ENCODE peak calls at places on chromosome 3, in seven cellular contexts. O is activated gamma-delta T cell treated with Interleukin-2 at 50 U/mL for 16 hours; M is activated CD4-positive, CD25-positive, alpha-beta regulatory T cell; N is putamen; L is astrocyte of the hippocampus; F is fibroblast of pulmonary artery; C is activated naive CD8-positive, alpha-beta T cell treated with anti-CD3 and anti-CD28 coated beads for 36 hours. I is an unnamed sample.

GRCh38 chr3:130849111-130849552 is 44.8 kb upstream of the ATP2C1 start:
- DNase-seq in O (no peak), M (no peak), N (no peak), L (no peak), F (no peak), C (no peak), I (peak)

GRCh38 chr3:16338124-16338523 is 73.1 kb downstream of the OXNAD1 start:
- DNase-seq in O (peak), M (no peak), N (no peak), L (no peak), F (no peak), C (peak), I (peak)

GRCh38 chr3:74402821-74403220 is 211.6 kb downstream of the CNTN3 start:
- DNase-seq in O (no peak), M (no peak), N (no peak), L (no peak), F (no peak), C (no peak), I (no peak)

GRCh38 chr3:4983739-4984510 is 4.7 kb downstream of the BHLHE40 start:
- DNase-seq in O (peak), M (no peak), N (no peak), L (peak), F (peak), C (peak), I (peak)

GRCh38 chr3:5053021-5053831 is 68.9 kb upstream of the ARL8B start:
- DNase-seq in O (no peak), M (no peak), N (no peak), L (peak), F (peak), C (no peak), I (peak)

GRCh38 chr3:134600685-134601502 is 49.9 kb downstream of the KY start:
- DNase-seq in O (peak), M (peak), N (peak), L (peak), F (peak), C (peak), I (peak)

GRCh38 chr3:194137314-194138097 is 1.6 kb downstream of the HES1 start:
- DNase-seq in O (peak), M (no peak), N (no peak), L (peak), F (peak), C (peak), I (peak)

GRCh38 chr3:42802876-42803799 is 1.2 kb downstream of the HIGD1A start:
- DNase-seq in O (no peak), M (no peak), N (peak), L (peak), F (peak), C (no peak), I (no peak)